ENCODE peak calls at places on chromosomes 13 and 19, in nine cellular contexts. P is NT2/D1; G is NCI-H2029; E is T-cell; W is PC-9; R is small intestine; V is GM04503; U is cardiac muscle cell; A is CD4-positive, CD25-positive, alpha-beta regulatory T cell. I is an unnamed sample.

GRCh38 chr19:2154587-2155075 is 3.3 kb upstream of the AP3D1 start:
- DNase-seq in P (no peak), A (no peak), V (peak; percentile 76), E (no peak), U (no peak), W (peak; percentile 96), R (no peak), G (no peak), I (no peak)

GRCh38 chr13:112069063-112069726 is 2.2 kb downstream of the SOX1 start:
- DNase-seq in V (no peak), E (no peak), P (no peak), W (no peak), R (no peak), U (no peak), G (no peak), A (no peak), I (no peak)

GRCh38 chr19:18278521-18279265 is 2.7 kb downstream of the JUND start:
- DNase-seq in W (peak; percentile 38), V (no peak), U (peak; percentile 39), A (peak; percentile 72), R (peak; percentile 53), G (no peak), P (no peak), E (peak; percentile 45), I (peak; percentile 30)

GRCh38 chr13:82647540-82647939 is 1234.7 kb downstream of the SLITRK1 start:
- DNase-seq in W (no peak), R (no peak), E (no peak), U (no peak), A (no peak), G (no peak), P (no peak), V (no peak), I (no peak)

GRCh38 chr13:98141938-98142426 is 912 bp upstream of the FARP1 start:
- DNase-seq in P (no peak), U (peak; percentile 5), W (peak; percentile 23), A (no peak), E (no peak), V (no peak), R (no peak), G (no peak), I (no peak)

GRCh38 chr19:46040952-46041500 is at the start of gene IGFL4:
- DNase-seq in V (no peak), U (no peak), R (peak; percentile 49), G (peak; percentile 38), A (no peak), P (no peak), W (peak; percentile 80), E (no peak), I (no peak)

GRCh38 chr13:20968745-20969144 is 66.2 kb upstream of the XPO4 start:
- DNase-seq in G (no peak), W (no peak), P (no peak), V (no peak), A (no peak), U (no peak), E (no peak), R (no peak), I (no peak)

GRCh38 chr13:35741657-35742056 is 265.2 kb upstream of the MAB21L1 start:
- DNase-seq in V (no peak), G (no peak), W (no peak), P (no peak), R (no peak), A (no peak), E (no peak), U (no peak), I (no peak)

GRCh38 chr13:46176756-46177155 is 5.2 kb downstream of the LCP1 start:
- DNase-seq in G (no peak), V (no peak), U (no peak), A (no peak), W (no peak), R (peak; percentile 27), E (no peak), P (no peak), I (no peak)

GRCh38 chr13:113647351-113648217 is 10.4 kb downstream of the ATP4B start:
- DNase-seq in P (no peak), R (peak; percentile 97), W (peak; percentile 39), G (peak; percentile 77), E (no peak), V (peak; percentile 21), A (no peak), U (peak; percentile 45), I (peak; percentile 18)

GRCh38 chr19:4730740-4731171 is 7.1 kb upstream of the DPP9 start:
- DNase-seq in U (no peak), A (peak; percentile 61), E (peak; percentile 46), P (no peak), W (no peak), G (no peak), V (no peak), R (no peak), I (peak; percentile 57)

GRCh38 chr13:113153810-113154748 is 4.4 kb upstream of the PROZ start:
- DNase-seq in A (peak; percentile 65), G (peak; percentile 18), W (peak; percentile 55), E (peak; percentile 64), V (no peak), P (no peak), U (peak; percentile 78), R (peak; percentile 71), I (peak; percentile 64)

GRCh38 chr13:111371720-111372119 is 51.3 kb downstream of the TEX29 start:
- DNase-seq in V (no peak), G (no peak), U (no peak), R (no peak), P (no peak), E (no peak), W (no peak), A (no peak), I (no peak)